ENCODE peak calls at places on chromosomes 3 and 15, in seven cellular contexts. Q is mesenchymal stem cell; R is stimulated activated CD4-positive, alpha-beta T cell treated with anti-CD3 and anti-CD28 coated beads, TNF-alpha, amount 100 ng/mL, for 4 hours; L is T-helper 22 cell; K is HEK293T; B is EH; H is HCEC 1CT. X is an unnamed sample.

GRCh38 chr3:134092231-134092701 is 62.5 kb upstream of the SLCO2A1 start:
- DNase-seq in R (no peak), Q (peak), K (peak), H (peak), L (no peak), B (peak), X (peak)

GRCh38 chr3:22399566-22399965 is 648.6 kb upstream of the ZNF385D start:
- DNase-seq in H (no peak), R (no peak), K (no peak), Q (no peak), L (no peak), B (no peak), X (no peak)

GRCh38 chr15:39499701-39500100 is 81.2 kb upstream of the THBS1 start:
- DNase-seq in H (no peak), B (peak), Q (no peak), R (no peak), L (no peak), K (no peak), X (no peak)

GRCh38 chr3:181103605-181104004 is 114.1 kb upstream of the DNAJC19 start:
- DNase-seq in L (no peak), Q (no peak), H (no peak), B (no peak), K (peak), R (no peak), X (no peak)

GRCh38 chr15:37480482-37480881 is 380.1 kb upstream of the MEIS2 start:
- DNase-seq in H (no peak), Q (no peak), R (no peak), L (no peak), K (no peak), B (no peak), X (no peak)

GRCh38 chr3:193095366-193095765 is 145.7 kb upstream of the PLAAT1 start:
- DNase-seq in B (peak), R (no peak), K (no peak), H (no peak), Q (no peak), L (no peak), X (no peak)

GRCh38 chr15:92020207-92020606 is 166.7 kb downstream of the SLCO3A1 start:
- DNase-seq in H (no peak), R (no peak), B (no peak), Q (no peak), L (no peak), K (no peak), X (no peak)

GRCh38 chr3:66115858-66116654 is 77.3 kb upstream of the MAGI1 start:
- DNase-seq in L (no peak), H (peak), B (peak), R (no peak), Q (peak), K (no peak), X (peak)

GRCh38 chr3:72661115-72661457 is 187.2 kb downstream of the SHQ1 start:
- DNase-seq in K (no peak), R (no peak), L (no peak), H (peak), B (peak), Q (no peak), X (peak)

GRCh38 chr3:64150527-64151238 is 74.6 kb downstream of the PRICKLE2 start:
- DNase-seq in R (no peak), Q (peak), K (peak), H (peak), L (no peak), B (peak), X (peak)

GRCh38 chr15:39357478-39358268 is 223.2 kb upstream of the THBS1 start:
- DNase-seq in L (no peak), R (no peak), K (no peak), B (peak), Q (no peak), H (no peak), X (no peak)

GRCh38 chr15:68582864-68583263 is 4.1 kb downstream of the CORO2B start:
- DNase-seq in L (no peak), K (no peak), H (no peak), R (no peak), Q (no peak), B (no peak), X (no peak)

GRCh38 chr15:40065166-40065565 is 26.2 kb upstream of the SRP14 start:
- DNase-seq in K (no peak), L (no peak), B (no peak), Q (no peak), H (no peak), R (no peak), X (no peak)

GRCh38 chr3:111621535-111621934 is 26.4 kb upstream of the ZBED2 start:
- DNase-seq in H (no peak), K (peak), L (no peak), R (no peak), B (peak), Q (no peak), X (no peak)

GRCh38 chr3:89098964-89099585 is 8.3 kb upstream of the EPHA3 start:
- DNase-seq in B (peak), L (no peak), H (peak), Q (peak), R (no peak), K (peak), X (peak)

GRCh38 chr3:145015243-145015642 is 1043.6 kb downstream of the DIPK2A start:
- DNase-seq in R (no peak), Q (peak), B (no peak), H (peak), L (no peak), K (no peak), X (peak)

GRCh38 chr3:183114779-183115178 is 15.5 kb upstream of the MCCC1 start:
- DNase-seq in H (no peak), L (no peak), Q (no peak), B (no peak), K (no peak), R (no peak), X (no peak)

GRCh38 chr3:168467085-168467714 is 371.5 kb upstream of the GOLIM4 start:
- DNase-seq in H (no peak), R (no peak), B (peak), Q (peak), L (no peak), K (peak), X (peak)

GRCh38 chr3:174495928-174496327 is 363.2 kb upstream of the NAALADL2 start:
- DNase-seq in R (no peak), Q (peak), B (peak), K (no peak), H (peak), L (no peak), X (peak)

GRCh38 chr3:23540600-23540999 is 265.2 kb upstream of the UBE2E1 start:
- DNase-seq in R (no peak), B (no peak), Q (no peak), H (no peak), L (no peak), K (no peak), X (no peak)

GRCh38 chr3:53236112-53236841 is 19.5 kb downstream of the TKT start:
- DNase-seq in H (peak), K (no peak), B (peak), R (no peak), Q (peak), L (no peak), X (peak)

GRCh38 chr3:38730281-38730680 is 80.8 kb upstream of the SCN5A start:
- DNase-seq in H (peak), L (no peak), R (no peak), K (no peak), Q (peak), B (peak), X (peak)